ENCODE peak calls at places on chromosomes 4 and X, in seven cellular contexts. J is NCI-H526, Y is iPS DF 6.9, M is endodermal cell, T is astrocyte of the spinal cord, A is hippocampal formation, H is A172. G is an unnamed sample.

GRCh38 chrX:139766545-139766983 is 58.6 kb upstream of the MCF2 start:
- DNase-seq in Y (no peak), H (no peak), M (no peak), T (no peak), A (no peak), J (no peak), G (no peak)

GRCh38 chrX:17030092-17030491 is 83.6 kb downstream of the REPS2 start:
- DNase-seq in M (no peak), H (no peak), Y (no peak), J (no peak), A (peak; percentile 58), T (no peak), G (no peak)

GRCh38 chrX:15815779-15816452 is 25.6 kb downstream of the ZRSR2 start:
- DNase-seq in J (peak; percentile 54), T (no peak), A (no peak), Y (no peak), H (peak; percentile 13), M (peak; percentile 80), G (no peak)

GRCh38 chr4:22369901-22370562 is 145.8 kb downstream of the ADGRA3 start:
- DNase-seq in J (no peak), M (no peak), T (no peak), A (no peak), Y (no peak), H (no peak), G (no peak)

GRCh38 chr4:87120411-87121162 is 99.8 kb downstream of the KLHL8 start:
- DNase-seq in J (no peak), T (peak; percentile 77), Y (no peak), A (no peak), M (no peak), H (no peak), G (peak; percentile 48)

GRCh38 chr4:76984127-76984526 is 34.6 kb downstream of the SEPTIN11 start:
- DNase-seq in M (no peak), H (peak; percentile 39), Y (no peak), T (peak; percentile 79), J (no peak), A (no peak), G (no peak)

GRCh38 chr4:7668826-7669225 is 234.1 kb upstream of the PSAPL1 start:
- DNase-seq in Y (no peak), A (no peak), T (no peak), J (no peak), M (no peak), H (no peak), G (no peak)

GRCh38 chr4:82706349-82707000 is 92.1 kb downstream of the SCD5 start:
- DNase-seq in M (peak; percentile 45), T (peak; percentile 51), J (no peak), Y (no peak), A (peak; percentile 53), H (no peak), G (no peak)

GRCh38 chr4:7680731-7681130 is 246.0 kb upstream of the PSAPL1 start:
- DNase-seq in M (no peak), J (no peak), H (no peak), A (no peak), T (no peak), Y (no peak), G (no peak)

GRCh38 chr4:1204286-1204827 is 32.0 kb upstream of the SPON2 start:
- DNase-seq in T (no peak), M (no peak), J (no peak), A (no peak), H (no peak), Y (no peak), G (peak; percentile 36)

GRCh38 chr4:55503164-55503563 is 43.5 kb downstream of the CLOCK start:
- DNase-seq in M (no peak), J (no peak), H (peak; percentile 70), A (no peak), Y (no peak), T (peak; percentile 70), G (no peak)

GRCh38 chr4:2064276-2064991 is 5.3 kb downstream of the NAT8L start:
- DNase-seq in H (no peak), T (no peak), A (no peak), M (peak; percentile 44), J (peak; percentile 38), Y (no peak), G (peak; percentile 41)

GRCh38 chr4:151462554-151462953 is 53.6 kb downstream of the FHIP1A start:
- DNase-seq in A (no peak), J (no peak), Y (no peak), T (no peak), H (no peak), M (no peak), G (no peak)

GRCh38 chrX:48864210-48864609 is 28.8 kb upstream of the PCSK1N start:
- DNase-seq in M (no peak), T (peak; percentile 40), H (peak; percentile 92), J (no peak), Y (no peak), A (no peak), G (no peak)

GRCh38 chr4:54400188-54400587 is 171.1 kb downstream of the PDGFRA start:
- DNase-seq in H (no peak), A (no peak), M (no peak), Y (no peak), T (peak; percentile 23), J (no peak), G (no peak)